ENCODE peak calls at places on chromosomes 16 and 17, in six cellular contexts. One of them, this sample, is unnamed. For H4K20me1, the result is how much of the 10 kb centered on the place peaks cover.

GRCh38 chr16:22353188-22353919 is 21.1 kb downstream of the CDR2 start:
- DNase-seq in PC-9: no peak
- DNase-seq in GM23338: peak
- DNase-seq in H1: no peak
- DNase-seq in fibroblast of lung: peak
- DNase-seq in HepG2: peak
- DNase-seq in this sample: peak

GRCh38 chr17:82103588-82104451 is 5.8 kb upstream of the FASN start:
- DNase-seq in PC-9: peak
- DNase-seq in fibroblast of lung: peak
- DNase-seq in GM23338: peak
- DNase-seq in HepG2: peak
- DNase-seq in H1: peak
- DNase-seq in this sample: no peak

GRCh38 chr17:50534222-50534978 is 1.9 kb downstream of the EPN3 start:
- DNase-seq in GM23338: peak
- DNase-seq in HepG2: no peak
- DNase-seq in fibroblast of lung: no peak
- DNase-seq in PC-9: peak
- DNase-seq in H1: peak
- DNase-seq in this sample: peak

GRCh38 chr16:81586976-81587625 is 142.5 kb downstream of the CMIP start:
- DNase-seq in H1: no peak
- DNase-seq in GM23338: no peak
- DNase-seq in PC-9: peak
- DNase-seq in fibroblast of lung: no peak
- DNase-seq in HepG2: no peak
- DNase-seq in this sample: no peak

GRCh38 chr17:31680126-31680525 is 178.9 kb downstream of the COPRS start:
- DNase-seq in HepG2: no peak
- DNase-seq in fibroblast of lung: no peak
- DNase-seq in PC-9: no peak
- DNase-seq in H1: peak
- DNase-seq in GM23338: no peak
- DNase-seq in this sample: no peak

GRCh38 chr16:82133798-82134197 is 36.2 kb downstream of the MPHOSPH6 start:
- DNase-seq in H1: no peak
- DNase-seq in HepG2: no peak
- DNase-seq in GM23338: no peak
- DNase-seq in PC-9: no peak
- DNase-seq in fibroblast of lung: no peak
- DNase-seq in this sample: no peak

GRCh38 chr17:18026408-18026776 is 12.6 kb downstream of the ATPAF2 start:
- DNase-seq in HepG2: no peak
- DNase-seq in fibroblast of lung: peak
- DNase-seq in H1: no peak
- DNase-seq in PC-9: no peak
- DNase-seq in GM23338: no peak
- DNase-seq in this sample: peak

GRCh38 chr16:17416461-17417221 is 54.1 kb downstream of the XYLT1 start:
- DNase-seq in PC-9: no peak
- DNase-seq in HepG2: no peak
- DNase-seq in fibroblast of lung: peak
- DNase-seq in H1: no peak
- DNase-seq in GM23338: peak
- DNase-seq in this sample: peak

GRCh38 chr16:85416267-85417109 is 196.6 kb upstream of the GSE1 start:
- DNase-seq in GM23338: peak
- DNase-seq in HepG2: peak
- DNase-seq in PC-9: peak
- DNase-seq in H1: peak
- DNase-seq in fibroblast of lung: peak
- DNase-seq in this sample: no peak

GRCh38 chr17:4565209-4566141 is 5.1 kb upstream of the GGT6 start:
- DNase-seq in GM23338: peak
- DNase-seq in fibroblast of lung: peak
- DNase-seq in H1: no peak
- DNase-seq in HepG2: peak
- DNase-seq in PC-9: peak
- DNase-seq in this sample: peak

GRCh38 chr17:67364847-67365761 is 1.3 kb downstream of the PSMD12 start:
- DNase-seq in fibroblast of lung: no peak
- DNase-seq in GM23338: no peak
- DNase-seq in H1: peak
- DNase-seq in HepG2: no peak
- DNase-seq in PC-9: no peak
- DNase-seq in this sample: no peak

GRCh38 chr16:66862023-66862520 is 17.9 kb downstream of the CA7 start:
- DNase-seq in HepG2: no peak
- DNase-seq in PC-9: no peak
- DNase-seq in GM23338: no peak
- DNase-seq in fibroblast of lung: no peak
- DNase-seq in H1: no peak
- DNase-seq in this sample: no peak

GRCh38 chr17:57666946-57667345 is 78.2 kb downstream of the CCDC182 start:
- DNase-seq in PC-9: no peak
- DNase-seq in HepG2: no peak
- DNase-seq in H1: peak
- DNase-seq in fibroblast of lung: no peak
- DNase-seq in GM23338: no peak
- DNase-seq in this sample: no peak

GRCh38 chr17:57869599-57870282 is 19.9 kb upstream of the MRPS23 start:
- DNase-seq in fibroblast of lung: peak
- DNase-seq in PC-9: no peak
- DNase-seq in HepG2: no peak
- DNase-seq in H1: no peak
- DNase-seq in GM23338: no peak
- DNase-seq in this sample: peak

GRCh38 chr17:36485805-36486203 is 677 bp upstream of the ZNHIT3 start:
- DNase-seq in fibroblast of lung: no peak
- DNase-seq in H1: no peak
- DNase-seq in HepG2: no peak
- DNase-seq in PC-9: no peak
- DNase-seq in GM23338: peak
- DNase-seq in this sample: no peak

GRCh38 chr17:72079700-72080099 is 41.1 kb upstream of the SOX9 start:
- DNase-seq in PC-9: no peak
- DNase-seq in HepG2: no peak
- DNase-seq in GM23338: no peak
- DNase-seq in fibroblast of lung: peak
- DNase-seq in H1: no peak
- DNase-seq in this sample: no peak

GRCh38 chr17:46971647-46972300 is 7.3 kb downstream of the RPRML start:
- DNase-seq in fibroblast of lung: no peak
- DNase-seq in GM23338: no peak
- DNase-seq in H1: no peak
- DNase-seq in PC-9: no peak
- DNase-seq in HepG2: no peak
- DNase-seq in this sample: no peak
- TF ChIP-seq EZH2 in fibroblast of lung: no peak
- TF ChIP-seq EZH2 in GM23338: no peak
- TF ChIP-seq EZH2 in H1: no peak
- TF ChIP-seq EZH2 in PC-9: no peak
- TF ChIP-seq EZH2 in HepG2: no peak
- TF ChIP-seq EZH2 in this sample: no peak

DNA sequence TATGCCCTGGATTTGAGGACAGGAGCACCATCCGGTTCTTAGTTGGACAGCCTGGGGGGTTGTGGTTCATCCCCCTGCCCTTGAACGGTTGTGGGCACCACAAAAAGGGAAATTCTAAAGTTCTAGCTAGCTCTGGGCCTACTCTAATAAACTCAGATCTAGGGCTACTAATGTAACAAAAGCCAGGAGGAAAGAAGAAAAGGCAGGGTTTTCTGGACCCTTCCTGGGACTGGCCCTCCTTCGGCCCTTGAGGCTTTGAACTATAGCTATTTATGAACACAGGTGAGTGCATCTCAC is 15.1 kb downstream of the ETV4 start:
- DNase-seq in H1: no peak
- DNase-seq in GM23338: no peak
- DNase-seq in PC-9: no peak
- DNase-seq in fibroblast of lung: no peak
- DNase-seq in HepG2: no peak
- DNase-seq in this sample: no peak
- H4K20me1 ChIP-seq in H1: under half
- H4K20me1 ChIP-seq in GM23338: under half
- H4K20me1 ChIP-seq in PC-9: under half
- H4K20me1 ChIP-seq in fibroblast of lung: under half
- H4K20me1 ChIP-seq in HepG2: under half
- H4K20me1 ChIP-seq in this sample: under half

DNA sequence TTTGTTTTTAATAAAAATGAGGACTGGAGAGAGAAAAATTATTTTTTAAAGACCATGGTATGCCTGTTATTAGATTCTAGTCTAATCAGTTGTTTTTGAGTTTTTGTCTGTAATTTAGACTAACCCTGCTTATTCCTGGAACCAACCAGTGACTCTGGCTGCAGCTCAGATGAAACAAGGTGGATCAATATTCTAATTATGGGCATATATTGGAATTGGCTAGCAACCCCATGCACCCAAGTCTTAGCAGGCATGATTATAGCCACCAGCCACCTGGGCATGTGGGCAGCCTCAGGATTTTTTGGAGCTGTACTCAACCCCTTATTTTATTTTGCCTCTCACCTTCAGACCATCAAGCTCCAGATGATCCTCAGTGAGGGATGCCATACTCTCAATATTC is 21.6 kb upstream of the SLC6A2 start:
- DNase-seq in PC-9: no peak
- DNase-seq in fibroblast of lung: no peak
- DNase-seq in HepG2: no peak
- DNase-seq in H1: no peak
- DNase-seq in GM23338: no peak
- DNase-seq in this sample: no peak
- TF ChIP-seq CTCF in PC-9: no peak
- TF ChIP-seq CTCF in fibroblast of lung: no peak
- TF ChIP-seq CTCF in HepG2: no peak
- TF ChIP-seq CTCF in H1: no peak
- TF ChIP-seq CTCF in GM23338: no peak
- TF ChIP-seq CTCF in this sample: no peak

GRCh38 chr16:49838639-49839461 is 17.1 kb downstream of the ZNF423 start:
- DNase-seq in H1: no peak
- DNase-seq in GM23338: peak
- DNase-seq in fibroblast of lung: no peak
- DNase-seq in PC-9: no peak
- DNase-seq in HepG2: no peak
- DNase-seq in this sample: no peak
- TF ChIP-seq EZH2 in H1: peak
- TF ChIP-seq EZH2 in GM23338: no peak
- TF ChIP-seq EZH2 in fibroblast of lung: no peak
- TF ChIP-seq EZH2 in PC-9: no peak
- TF ChIP-seq EZH2 in HepG2: no peak
- TF ChIP-seq EZH2 in this sample: no peak

GRCh38 chr16:13631916-13632315 is 288.0 kb upstream of the ERCC4 start:
- DNase-seq in GM23338: no peak
- DNase-seq in PC-9: no peak
- DNase-seq in fibroblast of lung: no peak
- DNase-seq in HepG2: no peak
- DNase-seq in H1: no peak
- DNase-seq in this sample: no peak

GRCh38 chr16:13631213-13631767 is 288.7 kb upstream of the ERCC4 start:
- DNase-seq in GM23338: no peak
- DNase-seq in fibroblast of lung: no peak
- DNase-seq in HepG2: no peak
- DNase-seq in PC-9: no peak
- DNase-seq in H1: no peak
- DNase-seq in this sample: no peak

GRCh38 chr16:13630292-13630850 is 289.6 kb upstream of the ERCC4 start:
- DNase-seq in H1: no peak
- DNase-seq in fibroblast of lung: no peak
- DNase-seq in HepG2: no peak
- DNase-seq in PC-9: no peak
- DNase-seq in GM23338: no peak
- DNase-seq in this sample: no peak

GRCh38 chr16:13633381-13633861 is 286.5 kb upstream of the ERCC4 start:
- DNase-seq in H1: no peak
- DNase-seq in PC-9: no peak
- DNase-seq in HepG2: no peak
- DNase-seq in GM23338: no peak
- DNase-seq in fibroblast of lung: no peak
- DNase-seq in this sample: no peak

DNA sequence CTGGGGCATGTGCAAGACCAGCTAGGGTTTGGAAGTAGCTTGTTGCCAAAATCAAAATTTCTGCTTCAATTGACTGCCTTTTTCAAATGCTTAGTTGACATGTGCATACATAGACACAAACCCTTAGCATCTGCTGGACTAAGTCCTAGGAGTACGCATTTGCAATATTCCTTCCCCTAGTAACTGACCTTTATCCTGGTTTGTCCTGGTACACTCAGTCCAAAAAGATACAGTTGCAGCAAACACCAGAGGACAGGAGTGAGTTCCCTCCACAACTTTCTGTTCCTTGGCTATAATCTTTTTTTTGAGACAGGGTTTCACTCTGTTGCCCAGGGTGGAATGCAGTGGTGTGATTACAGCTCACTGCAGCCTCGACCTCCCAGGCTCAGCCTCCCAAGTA is 290.2 kb upstream of the ERCC4 start:
- DNase-seq in HepG2: no peak
- DNase-seq in H1: no peak
- DNase-seq in GM23338: no peak
- DNase-seq in fibroblast of lung: no peak
- DNase-seq in PC-9: no peak
- DNase-seq in this sample: no peak
- H4K20me1 ChIP-seq in HepG2: under half
- H4K20me1 ChIP-seq in H1: under half
- H4K20me1 ChIP-seq in GM23338: under half
- H4K20me1 ChIP-seq in fibroblast of lung: under half
- H4K20me1 ChIP-seq in PC-9: under half
- H4K20me1 ChIP-seq in this sample: under half

This sample was measured in astrocyte.